ENCODE peak calls at places on chromosomes 12 and 14, in five cellular contexts. One of them, this sample, is unnamed.
A peak's percentile ranks its signal among the peaks of the same experiment; 100 is the strongest.

GRCh38 chr12:45208604-45209487 is 7.0 kb upstream of the ANO6 start:
- DNase-seq in A549: no peak
- DNase-seq in endothelial cell of umbilical vein: no peak
- DNase-seq in GM12878: no peak
- DNase-seq in H1: no peak
- DNase-seq in this sample: peak; percentile 26

GRCh38 chr12:8953773-8954402 is 4.4 kb upstream of the M6PR start:
- DNase-seq in H1: no peak
- DNase-seq in endothelial cell of umbilical vein: no peak
- DNase-seq in GM12878: no peak
- DNase-seq in A549: no peak
- DNase-seq in this sample: no peak

GRCh38 chr12:42967850-42968249 is 378.3 kb upstream of the PRICKLE1 start:
- DNase-seq in H1: no peak
- DNase-seq in endothelial cell of umbilical vein: no peak
- DNase-seq in A549: no peak
- DNase-seq in GM12878: no peak
- DNase-seq in this sample: no peak

GRCh38 chr14:91368681-91369416 is 48.8 kb downstream of the CCDC88C start:
- DNase-seq in endothelial cell of umbilical vein: no peak
- DNase-seq in A549: no peak
- DNase-seq in GM12878: no peak
- DNase-seq in H1: no peak
- DNase-seq in this sample: no peak

GRCh38 chr12:64669270-64669842 is 59.1 kb downstream of the RASSF3 start:
- DNase-seq in A549: no peak
- DNase-seq in endothelial cell of umbilical vein: peak; percentile 81
- DNase-seq in H1: no peak
- DNase-seq in GM12878: peak; percentile 73
- DNase-seq in this sample: peak; percentile 74

GRCh38 chr14:96592591-96593388 is 90.6 kb downstream of the PAPOLA start:
- DNase-seq in A549: peak; percentile 89
- DNase-seq in H1: peak; percentile 79
- DNase-seq in GM12878: no peak
- DNase-seq in endothelial cell of umbilical vein: peak; percentile 34
- DNase-seq in this sample: no peak

GRCh38 chr12:13359636-13360035 is 163.1 kb downstream of the EMP1 start:
- DNase-seq in H1: no peak
- DNase-seq in A549: no peak
- DNase-seq in GM12878: no peak
- DNase-seq in endothelial cell of umbilical vein: no peak
- DNase-seq in this sample: no peak

GRCh38 chr14:77186911-77187648 is 5.5 kb downstream of the TMEM63C start:
- DNase-seq in A549: no peak
- DNase-seq in endothelial cell of umbilical vein: no peak
- DNase-seq in GM12878: no peak
- DNase-seq in H1: no peak
- DNase-seq in this sample: no peak

DNA sequence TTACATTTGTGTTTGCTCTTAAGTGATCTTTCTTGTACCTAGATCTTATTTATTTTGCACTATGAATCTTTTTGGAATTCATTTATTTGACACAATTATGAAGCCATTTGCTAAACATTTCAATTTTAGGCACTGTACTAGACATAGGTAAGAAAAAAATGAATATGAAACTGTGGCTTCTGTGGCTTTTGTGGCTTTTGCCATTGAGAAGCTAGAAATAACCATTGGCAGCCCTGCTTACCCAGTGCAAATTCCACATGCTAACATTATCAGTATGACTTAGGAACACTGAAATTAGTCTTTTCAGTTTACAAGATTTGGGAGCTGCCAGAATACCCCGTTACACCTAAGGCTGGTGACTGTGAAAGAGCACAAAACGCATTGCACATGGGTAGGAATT is 60.1 kb downstream of the FSCB start:
- DNase-seq in H1: no peak
- DNase-seq in A549: no peak
- DNase-seq in GM12878: no peak
- DNase-seq in endothelial cell of umbilical vein: no peak
- DNase-seq in this sample: peak; percentile 20
- TF ChIP-seq POLR2A in H1: no peak
- TF ChIP-seq POLR2A in A549: no peak
- TF ChIP-seq POLR2A in GM12878: no peak
- TF ChIP-seq POLR2A in endothelial cell of umbilical vein: no peak
- TF ChIP-seq POLR2A in this sample: no peak

GRCh38 chr14:52992236-52992635 is 41.4 kb upstream of the FERMT2 start:
- DNase-seq in A549: no peak
- DNase-seq in endothelial cell of umbilical vein: no peak
- DNase-seq in H1: no peak
- DNase-seq in GM12878: no peak
- DNase-seq in this sample: no peak

GRCh38 chr14:52988153-52988552 is 37.3 kb upstream of the FERMT2 start:
- DNase-seq in GM12878: no peak
- DNase-seq in H1: no peak
- DNase-seq in A549: no peak
- DNase-seq in endothelial cell of umbilical vein: no peak
- DNase-seq in this sample: no peak

GRCh38 chr14:52987042-52987441 is 36.2 kb upstream of the FERMT2 start:
- DNase-seq in H1: no peak
- DNase-seq in A549: no peak
- DNase-seq in GM12878: no peak
- DNase-seq in endothelial cell of umbilical vein: no peak
- DNase-seq in this sample: no peak

GRCh38 chr14:52987514-52987913 is 36.7 kb upstream of the FERMT2 start:
- DNase-seq in GM12878: no peak
- DNase-seq in H1: no peak
- DNase-seq in endothelial cell of umbilical vein: no peak
- DNase-seq in A549: no peak
- DNase-seq in this sample: no peak
- TF ChIP-seq MAX in GM12878: no peak
- TF ChIP-seq MAX in H1: no peak
- TF ChIP-seq MAX in endothelial cell of umbilical vein: no peak
- TF ChIP-seq MAX in A549: no peak
- TF ChIP-seq MAX in this sample: no peak

GRCh38 chr14:49687942-49688700 is at the start of gene POLE2:
- DNase-seq in A549: peak; percentile 55
- DNase-seq in GM12878: no peak
- DNase-seq in H1: peak; percentile 92
- DNase-seq in endothelial cell of umbilical vein: peak; percentile 72
- DNase-seq in this sample: peak; percentile 90
- TF ChIP-seq POLR2A in A549: peak; percentile 79
- TF ChIP-seq POLR2A in GM12878: peak; percentile 87
- TF ChIP-seq POLR2A in H1: peak; percentile 88
- TF ChIP-seq POLR2A in endothelial cell of umbilical vein: peak; percentile 81
- TF ChIP-seq POLR2A in this sample: peak; percentile 84

DNA sequence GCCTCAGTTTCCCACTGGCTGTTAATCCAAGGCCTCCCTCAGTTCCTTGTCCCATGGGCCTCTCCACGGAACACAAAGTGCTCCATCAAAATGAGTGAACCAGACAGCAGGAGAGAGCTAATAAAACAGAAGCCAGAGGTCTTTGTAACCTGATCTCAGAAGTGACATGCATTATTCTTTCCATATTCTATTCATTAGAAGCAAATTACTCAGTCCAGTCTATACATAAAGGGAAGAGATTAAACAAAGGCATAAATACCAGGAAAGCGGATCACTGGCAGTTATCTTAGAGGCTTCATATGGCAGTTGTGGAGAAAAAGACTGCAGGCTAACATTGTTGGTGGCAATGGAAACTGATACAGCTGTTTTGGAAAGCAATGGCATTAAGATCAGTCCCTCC is 170.6 kb upstream of the GARIN6 start:
- DNase-seq in A549: no peak
- DNase-seq in GM12878: no peak
- DNase-seq in H1: no peak
- DNase-seq in endothelial cell of umbilical vein: no peak
- DNase-seq in this sample: no peak
- TF ChIP-seq MAX in A549: no peak
- TF ChIP-seq MAX in GM12878: no peak
- TF ChIP-seq MAX in H1: no peak
- TF ChIP-seq MAX in endothelial cell of umbilical vein: no peak
- TF ChIP-seq MAX in this sample: no peak

GRCh38 chr12:114668151-114668891 is 15.7 kb downstream of the TBX3 start:
- DNase-seq in H1: peak; percentile 82
- DNase-seq in GM12878: no peak
- DNase-seq in A549: peak; percentile 94
- DNase-seq in endothelial cell of umbilical vein: peak; percentile 38
- DNase-seq in this sample: peak; percentile 66

GRCh38 chr12:114671321-114671663 is 12.7 kb downstream of the TBX3 start:
- DNase-seq in GM12878: no peak
- DNase-seq in endothelial cell of umbilical vein: no peak
- DNase-seq in H1: no peak
- DNase-seq in A549: no peak
- DNase-seq in this sample: no peak

GRCh38 chr12:114670257-114670955 is 13.6 kb downstream of the TBX3 start:
- DNase-seq in A549: no peak
- DNase-seq in endothelial cell of umbilical vein: peak; percentile 20
- DNase-seq in H1: no peak
- DNase-seq in GM12878: no peak
- DNase-seq in this sample: no peak

GRCh38 chr12:114668905-114669304 is 15.1 kb downstream of the TBX3 start:
- DNase-seq in A549: no peak
- DNase-seq in H1: no peak
- DNase-seq in endothelial cell of umbilical vein: no peak
- DNase-seq in GM12878: no peak
- DNase-seq in this sample: no peak

DNA sequence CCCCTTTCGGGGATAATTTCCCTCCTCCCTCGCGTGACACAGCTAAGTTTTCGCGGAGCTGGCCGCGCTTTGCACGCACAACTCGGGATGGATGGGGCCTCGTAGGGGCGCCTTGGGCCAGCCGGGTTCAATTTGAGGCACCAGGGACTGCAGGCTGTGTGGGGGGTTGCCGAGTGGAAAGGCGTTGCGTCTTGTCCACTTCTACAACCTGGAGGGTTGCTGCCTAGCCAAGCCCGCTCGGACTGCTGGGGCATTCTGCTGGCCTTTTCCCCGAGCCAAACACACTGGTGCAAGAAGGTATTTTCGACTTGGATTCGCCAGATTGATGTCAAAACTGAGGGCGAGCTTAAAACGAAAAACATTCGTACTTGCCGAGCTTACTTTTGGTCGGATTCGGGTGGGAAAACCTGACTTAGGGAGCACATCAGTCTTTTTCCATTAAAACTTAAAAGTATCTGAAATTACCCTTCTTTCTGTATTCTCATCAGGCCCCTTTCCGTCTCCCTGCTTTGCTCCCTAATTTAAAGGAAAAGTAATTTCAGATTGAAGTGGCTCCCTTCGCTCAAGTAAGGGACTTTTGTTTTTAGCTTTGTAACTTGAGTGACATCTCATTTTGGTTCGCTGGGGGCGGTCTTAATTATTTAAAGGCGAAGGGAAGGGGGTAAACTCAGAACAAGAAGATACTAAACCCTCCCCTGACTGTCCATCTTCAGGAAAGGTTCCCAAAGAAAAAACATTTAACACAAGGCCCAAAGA is 14.3 kb downstream of the TBX3 start:
- DNase-seq in GM12878: no peak
- DNase-seq in H1: peak; percentile 59
- DNase-seq in endothelial cell of umbilical vein: no peak
- DNase-seq in A549: no peak
- DNase-seq in this sample: no peak
- TF ChIP-seq POLR2A in GM12878: no peak
- TF ChIP-seq POLR2A in H1: no peak
- TF ChIP-seq POLR2A in endothelial cell of umbilical vein: no peak
- TF ChIP-seq POLR2A in A549: no peak
- TF ChIP-seq POLR2A in this sample: no peak

GRCh38 chr14:28774764-28775738 is 8.5 kb downstream of the FOXG1 start:
- DNase-seq in A549: no peak
- DNase-seq in GM12878: no peak
- DNase-seq in endothelial cell of umbilical vein: no peak
- DNase-seq in H1: no peak
- DNase-seq in this sample: no peak

GRCh38 chr14:28773176-28773575 is 6.6 kb downstream of the FOXG1 start:
- DNase-seq in H1: no peak
- DNase-seq in endothelial cell of umbilical vein: no peak
- DNase-seq in A549: no peak
- DNase-seq in GM12878: no peak
- DNase-seq in this sample: no peak

GRCh38 chr14:28772613-28773012 is 6.0 kb downstream of the FOXG1 start:
- DNase-seq in endothelial cell of umbilical vein: no peak
- DNase-seq in GM12878: no peak
- DNase-seq in A549: no peak
- DNase-seq in H1: no peak
- DNase-seq in this sample: no peak

GRCh38 chr14:28776482-28777266 is 10.1 kb downstream of the FOXG1 start:
- DNase-seq in A549: no peak
- DNase-seq in GM12878: no peak
- DNase-seq in H1: no peak
- DNase-seq in endothelial cell of umbilical vein: no peak
- DNase-seq in this sample: no peak

GRCh38 chr14:28773917-28774691 is 7.5 kb downstream of the FOXG1 start:
- DNase-seq in A549: no peak
- DNase-seq in GM12878: no peak
- DNase-seq in endothelial cell of umbilical vein: no peak
- DNase-seq in H1: peak; percentile 90
- DNase-seq in this sample: no peak
- TF ChIP-seq MAX in A549: no peak
- TF ChIP-seq MAX in GM12878: no peak
- TF ChIP-seq MAX in endothelial cell of umbilical vein: no peak
- TF ChIP-seq MAX in H1: peak; percentile 21
- TF ChIP-seq MAX in this sample: no peak

GRCh38 chr12:79566452-79566851 is 124.3 kb downstream of the PAWR start:
- DNase-seq in endothelial cell of umbilical vein: peak; percentile 89
- DNase-seq in GM12878: no peak
- DNase-seq in A549: no peak
- DNase-seq in H1: no peak
- DNase-seq in this sample: no peak
- TF ChIP-seq POLR2A in endothelial cell of umbilical vein: peak; percentile 53
- TF ChIP-seq POLR2A in GM12878: no peak
- TF ChIP-seq POLR2A in A549: no peak
- TF ChIP-seq POLR2A in H1: no peak
- TF ChIP-seq POLR2A in this sample: no peak

This sample was measured in NB4.